ENCODE peak calls at places on chromosomes 7 and 10, in six cellular contexts. V is CD4-positive, CD25-positive, alpha-beta regulatory T cell; X is CD8-positive, alpha-beta T cell; J is testis; Z is heart left ventricle; F is tibial artery. Q is an unnamed sample.

GRCh38 chr7:138116156-138116555 is 39.9 kb downstream of the AKR1D1 start:
- DNase-seq in V (no peak), X (no peak), J (no peak), Z (no peak), F (no peak), Q (no peak)

GRCh38 chr7:118232837-118233236 is 8.3 kb downstream of the ANKRD7 start:
- DNase-seq in V (no peak), X (no peak), J (no peak), Z (no peak), F (no peak), Q (no peak)

GRCh38 chr10:120455004-120455403 is 2.0 kb upstream of the PLPP4 start:
- DNase-seq in V (no peak), X (no peak), J (no peak), Z (no peak), F (no peak), Q (no peak)

GRCh38 chr7:108246227-108246837 is 116.2 kb upstream of the LAMB4 start:
- DNase-seq in V (no peak), X (no peak), J (no peak), Z (no peak), F (no peak), Q (no peak)

GRCh38 chr7:87218941-87219544 is 489 bp downstream of the TMEM243 start:
- DNase-seq in V (peak; percentile 60), X (peak; percentile 39), J (peak; percentile 60), Z (peak; percentile 64), F (peak; percentile 78), Q (peak; percentile 47)

GRCh38 chr10:43196131-43196980 is 58.1 kb downstream of the CSGALNACT2 start:
- DNase-seq in V (no peak), X (no peak), J (no peak), Z (no peak), F (no peak), Q (no peak)

GRCh38 chr10:51063659-51064535 is 10.4 kb upstream of the PRKG1 start:
- DNase-seq in V (no peak), X (no peak), J (no peak), Z (no peak), F (no peak), Q (no peak)

GRCh38 chr10:126734015-126734414 is 63.5 kb upstream of the C10orf90 start:
- DNase-seq in V (no peak), X (no peak), J (no peak), Z (no peak), F (no peak), Q (no peak)

GRCh38 chr7:137771679-137772078 is 75.1 kb downstream of the DGKI start:
- DNase-seq in V (no peak), X (no peak), J (no peak), Z (no peak), F (no peak), Q (no peak)

GRCh38 chr7:47580175-47580701 is 1.7 kb downstream of the TNS3 start:
- DNase-seq in V (no peak), X (no peak), J (peak; percentile 36), Z (no peak), F (no peak), Q (no peak)

GRCh38 chr10:102409604-102410426 is 8.8 kb downstream of the PSD start:
- DNase-seq in V (no peak), X (peak; percentile 18), J (no peak), Z (no peak), F (no peak), Q (no peak)

GRCh38 chr10:100303724-100304319 is 17.3 kb upstream of the BLOC1S2 start:
- DNase-seq in V (peak; percentile 15), X (no peak), J (no peak), Z (no peak), F (no peak), Q (no peak)

DNA sequence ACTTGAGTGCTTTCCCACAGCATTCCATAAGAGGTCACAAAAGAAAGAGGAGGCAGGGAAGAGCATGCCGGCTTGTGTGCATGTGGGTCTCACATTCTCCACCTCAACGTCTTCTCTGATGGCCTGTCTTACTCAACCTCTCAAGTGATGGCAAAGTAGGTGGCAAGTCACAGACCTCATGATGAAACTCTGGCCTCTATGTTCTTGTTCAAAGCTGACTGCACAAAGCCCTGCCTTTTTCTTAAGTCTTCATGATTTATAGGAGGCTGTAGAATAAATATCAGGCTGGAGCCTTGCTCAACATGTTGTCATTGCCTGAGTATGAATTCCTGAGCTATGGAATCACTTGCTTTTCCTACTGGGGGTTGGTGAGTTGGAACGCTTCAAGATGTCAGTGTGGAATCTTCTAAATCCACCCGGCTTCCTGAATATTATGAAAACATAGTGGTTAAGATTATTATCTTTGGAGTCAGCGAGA is 213.6 kb upstream of the INHBA start:
- DNase-seq in V (no peak), X (no peak), J (no peak), Z (no peak), F (peak; percentile 63), Q (no peak)
- H3K27ac ChIP-seq in V (no peak overlapping the region), X (no peak overlapping the region), J (no peak overlapping the region), Z (peak overlapping the region; percentile 11), F (peak overlapping the region; percentile 68), Q (no peak overlapping the region)

GRCh38 chr7:143484059-143484458 is 6.4 kb downstream of the TAS2R41 start:
- DNase-seq in V (no peak), X (no peak), J (no peak), Z (no peak), F (no peak), Q (no peak)
- H3K27ac ChIP-seq in V (no peak overlapping the region), X (no peak overlapping the region), J (no peak overlapping the region), Z (peak overlapping the region; percentile 7), F (no peak overlapping the region), Q (no peak overlapping the region)

DNA sequence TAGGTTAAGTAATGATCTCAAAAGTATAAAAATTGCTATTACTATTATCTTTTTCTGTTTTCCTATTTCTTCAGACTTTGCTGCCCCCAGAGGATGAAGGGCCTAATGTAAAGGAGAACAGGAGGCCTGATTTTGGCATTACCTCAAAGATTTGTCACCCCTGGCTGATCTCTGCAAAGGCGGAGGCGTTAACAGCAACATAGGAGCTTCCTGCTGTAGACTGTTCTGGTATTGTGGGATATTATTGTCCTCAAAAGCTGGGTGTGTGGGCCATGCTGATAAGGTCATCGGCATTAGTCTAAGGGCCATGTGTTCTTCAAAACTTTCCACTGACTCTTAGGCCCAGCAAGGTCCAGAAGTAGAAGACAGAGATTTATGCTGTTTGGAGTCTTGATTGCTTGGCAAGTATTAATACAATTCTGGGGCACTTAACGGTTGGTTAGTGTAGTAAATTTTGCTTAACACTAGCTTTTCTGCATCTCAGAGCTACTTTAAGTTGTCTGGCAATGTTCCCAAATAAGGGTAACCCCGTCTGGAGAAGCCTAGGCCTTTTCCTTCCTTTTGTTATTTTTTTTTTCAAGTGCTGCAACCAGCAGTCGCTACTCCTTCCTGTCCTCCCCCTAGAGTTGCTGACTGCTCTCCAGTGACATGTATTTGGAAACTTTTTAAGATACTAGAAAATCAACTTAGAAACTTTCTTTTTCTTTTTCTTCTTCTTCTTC is 14.0 kb upstream of the ENTPD1 start:
- DNase-seq in V (no peak), X (no peak), J (no peak), Z (peak; percentile 42), F (peak; percentile 43), Q (no peak)
- H3K27ac ChIP-seq in V (no peak overlapping the region), X (no peak overlapping the region), J (no peak overlapping the region), Z (peak overlapping the region; percentile 74), F (peak overlapping the region; percentile 65), Q (peak overlapping the region; percentile 72)

GRCh38 chr7:129855935-129856717 is 96.6 kb downstream of the UBE2H start:
- DNase-seq in V (no peak), X (no peak), J (no peak), Z (no peak), F (no peak), Q (no peak)

GRCh38 chr7:129859188-129859587 is 93.6 kb downstream of the UBE2H start:
- DNase-seq in V (no peak), X (no peak), J (no peak), Z (no peak), F (no peak), Q (no peak)

GRCh38 chr7:129855234-129855673 is 97.5 kb downstream of the UBE2H start:
- DNase-seq in V (no peak), X (no peak), J (no peak), Z (no peak), F (no peak), Q (no peak)

GRCh38 chr7:129858490-129858889 is 94.3 kb downstream of the UBE2H start:
- DNase-seq in V (no peak), X (no peak), J (no peak), Z (no peak), F (no peak), Q (no peak)

DNA sequence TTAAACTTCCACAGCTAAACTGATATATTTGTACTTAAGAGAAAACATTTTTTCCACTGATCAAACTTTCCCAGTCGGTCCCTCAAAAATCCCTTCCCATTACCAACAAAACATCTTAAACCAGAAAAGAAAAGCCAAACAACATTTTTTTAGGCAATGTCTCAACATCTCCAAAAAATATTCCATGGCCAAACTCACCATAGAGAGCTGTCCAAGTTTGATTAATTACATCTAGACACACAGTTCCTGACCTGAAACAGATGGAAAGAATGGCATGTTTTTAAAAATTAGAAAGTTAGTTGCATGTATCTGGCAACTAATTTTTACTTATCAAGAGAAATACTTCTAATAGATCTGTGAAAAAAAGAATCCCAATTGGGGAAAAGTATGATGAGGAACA is 95.4 kb downstream of the UBE2H start:
- DNase-seq in V (no peak), X (no peak), J (no peak), Z (no peak), F (no peak), Q (no peak)
- H3K27ac ChIP-seq in V (no peak overlapping the region), X (no peak overlapping the region), J (no peak overlapping the region), Z (no peak overlapping the region), F (peak overlapping the region; percentile 63), Q (no peak overlapping the region)

DNA sequence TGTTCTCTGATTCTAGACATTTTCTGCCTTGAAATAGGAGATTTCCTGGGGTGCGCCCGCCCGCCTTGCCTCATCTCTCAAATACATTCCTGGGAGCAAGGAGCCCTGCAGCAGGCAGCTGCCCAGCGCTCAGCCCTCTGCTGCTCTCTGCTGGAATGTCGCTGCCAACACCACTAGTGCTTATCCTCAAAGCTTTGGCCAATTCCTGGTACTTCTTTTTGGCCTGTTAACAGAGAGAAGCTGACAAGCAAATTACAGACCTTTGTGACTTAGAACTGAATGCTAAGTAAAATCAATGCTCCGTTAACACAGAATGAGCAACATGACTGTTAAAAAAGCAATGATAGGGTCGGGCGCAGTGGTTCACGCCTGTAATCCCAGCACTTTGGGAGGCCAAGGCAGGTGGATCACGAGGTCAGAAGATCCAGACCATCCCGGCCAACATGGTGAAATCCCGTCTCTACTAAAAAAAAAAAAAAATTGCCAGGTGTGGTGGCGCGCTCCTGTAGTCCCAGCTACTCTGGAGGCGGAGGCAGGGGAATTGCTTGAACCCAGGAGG is 41.9 kb upstream of the SYPL1 start:
- DNase-seq in V (peak; percentile 64), X (peak; percentile 66), J (peak; percentile 87), Z (peak; percentile 78), F (peak; percentile 76), Q (peak; percentile 46)
- H3K27ac ChIP-seq in V (no peak overlapping the region), X (no peak overlapping the region), J (no peak overlapping the region), Z (no peak overlapping the region), F (no peak overlapping the region), Q (no peak overlapping the region)

GRCh38 chr10:22228943-22229755 is 11.3 kb upstream of the EBLN1 start:
- DNase-seq in V (peak; percentile 86), X (peak; percentile 88), J (peak; percentile 92), Z (peak; percentile 85), F (peak; percentile 88), Q (peak; percentile 83)

GRCh38 chr10:22228167-22228938 is 10.5 kb upstream of the EBLN1 start:
- DNase-seq in V (peak; percentile 19), X (no peak), J (no peak), Z (no peak), F (no peak), Q (no peak)

GRCh38 chr10:22230331-22230833 is 12.6 kb upstream of the EBLN1 start:
- DNase-seq in V (peak; percentile 74), X (peak; percentile 32), J (peak; percentile 46), Z (no peak), F (no peak), Q (no peak)

GRCh38 chr10:22231260-22231659 is 13.4 kb upstream of the EBLN1 start:
- DNase-seq in V (no peak), X (no peak), J (no peak), Z (no peak), F (no peak), Q (no peak)

GRCh38 chr10:22229756-22230330 is 12.0 kb upstream of the EBLN1 start:
- DNase-seq in V (no peak), X (no peak), J (no peak), Z (no peak), F (no peak), Q (no peak)
- H3K27ac ChIP-seq in V (peak overlapping the region; percentile 34), X (peak overlapping the region; percentile 63), J (peak overlapping the region; percentile 87), Z (peak overlapping the region; percentile 95), F (peak overlapping the region; percentile 78), Q (peak overlapping the region; percentile 58)

Q was measured in caudate nucleus.